ENCODE peak calls at places on chromosomes 13 and 19, in four cellular contexts. C, T, Z and K are unnamed samples.

GRCh38 chr13:87953381-87953780 is 282.2 kb downstream of the SLITRK5 start:
- DNase-seq in Z (no peak), C (no peak), T (no peak), K (no peak)

GRCh38 chr19:6034512-6034911 is 56.6 kb upstream of the RANBP3 start:
- DNase-seq in T (peak), C (no peak), Z (no peak), K (no peak)

GRCh38 chr13:111384441-111385181 is 64.2 kb downstream of the TEX29 start:
- DNase-seq in T (no peak), Z (no peak), C (no peak), K (no peak)

GRCh38 chr13:51905787-51906186 is 44.0 kb downstream of the CCDC70 start:
- DNase-seq in T (no peak), C (no peak), Z (no peak), K (no peak)

GRCh38 chr19:50330365-50331078 is 1.3 kb upstream of the KCNC3 start:
- DNase-seq in Z (no peak), C (peak), T (peak), K (peak)

GRCh38 chr19:50837300-50837699 is 3.9 kb upstream of the KLK15 start:
- DNase-seq in T (no peak), C (no peak), Z (no peak), K (no peak)

GRCh38 chr19:54517483-54517882 is 14.9 kb downstream of the LAIR2 start:
- DNase-seq in C (peak), T (peak), Z (no peak), K (peak)

GRCh38 chr19:5103061-5103701 is 134.3 kb downstream of the KDM4B start:
- DNase-seq in C (no peak), Z (no peak), T (no peak), K (no peak)

GRCh38 chr19:40392894-40393517 is 3.0 kb upstream of the HIPK4 start:
- DNase-seq in T (no peak), Z (no peak), C (no peak), K (no peak)

GRCh38 chr13:34911159-34911558 is 30.9 kb upstream of the NBEA start:
- DNase-seq in T (no peak), C (no peak), Z (no peak), K (no peak)

GRCh38 chr19:50003810-50004419 is 21.3 kb downstream of the VRK3 start:
- DNase-seq in C (peak), T (no peak), Z (peak), K (no peak)

GRCh38 chr19:11381535-11382369 is 2.4 kb downstream of the EPOR start:
- DNase-seq in T (peak), Z (peak), C (no peak), K (peak)

GRCh38 chr13:43258771-43259170 is 235.4 kb downstream of the DNAJC15 start:
- DNase-seq in T (no peak), Z (no peak), C (no peak), K (no peak)

GRCh38 chr13:39895254-39895653 is 239.8 kb downstream of the COG6 start:
- DNase-seq in T (no peak), C (no peak), Z (no peak), K (no peak)

GRCh38 chr13:65034266-65034665 is 2195.9 kb downstream of the PCDH9 start:
- DNase-seq in Z (no peak), C (no peak), T (no peak), K (no peak)

GRCh38 chr19:54684537-54684936 is 21.8 kb downstream of the LILRB4 start:
- DNase-seq in C (peak), Z (no peak), T (no peak), K (peak)

GRCh38 chr13:68439821-68440220 is 1209.7 kb upstream of the PCDH9 start:
- DNase-seq in Z (no peak), T (no peak), C (no peak), K (no peak)

GRCh38 chr13:78608705-78609463 is 5.5 kb upstream of the POU4F1 start:
- DNase-seq in C (no peak), Z (no peak), T (no peak), K (peak)

GRCh38 chr13:79612604-79613003 is 131.6 kb downstream of the NDFIP2 start:
- DNase-seq in Z (no peak), T (no peak), C (no peak), K (no peak)

GRCh38 chr19:51318687-51319675 is 7.5 kb downstream of the IGLON5 start:
- DNase-seq in T (no peak), Z (no peak), C (no peak), K (no peak)

GRCh38 chr13:114319441-114319871 is 5.2 kb downstream of the CHAMP1 start:
- DNase-seq in C (no peak), T (no peak), Z (no peak), K (no peak)

GRCh38 chr13:71864094-71864980 is 2.7 kb downstream of the DACH1 start:
- DNase-seq in T (peak), C (no peak), Z (no peak), K (peak)

GRCh38 chr19:1251503-1252220 is 3.3 kb downstream of the MIDN start:
- DNase-seq in T (no peak), C (no peak), Z (no peak), K (no peak)

GRCh38 chr13:110916671-110917142 is 1.8 kb upstream of the ANKRD10 start:
- DNase-seq in T (no peak), Z (no peak), C (no peak), K (no peak)

GRCh38 chr19:38213911-38214625 is 10.0 kb downstream of the DPF1 start:
- DNase-seq in T (no peak), Z (peak), C (no peak), K (peak)

GRCh38 chr19:47766359-47766620 is 12.2 kb upstream of the SELENOW start:
- DNase-seq in C (no peak), Z (no peak), T (no peak), K (no peak)

GRCh38 chr19:12841094-12841493 is 2.8 kb downstream of the MAST1 start:
- DNase-seq in C (peak), Z (no peak), T (peak), K (peak)

GRCh38 chr13:84997858-84998257 is 801.4 kb downstream of the SLITRK6 start:
- DNase-seq in Z (no peak), C (no peak), T (no peak), K (no peak)

GRCh38 chr19:34261335-34262109 is 7.2 kb downstream of the GARRE1 start:
- DNase-seq in Z (no peak), C (no peak), T (no peak), K (peak)

GRCh38 chr13:94761407-94761806 is 49.1 kb upstream of the SOX21 start:
- DNase-seq in C (no peak), T (no peak), Z (no peak), K (peak)

GRCh38 chr13:104114111-104114510 is 1047.9 kb upstream of the SLC10A2 start:
- DNase-seq in Z (no peak), C (no peak), T (no peak), K (no peak)

GRCh38 chr19:28700176-28700575 is 512.8 kb downstream of the UQCRFS1 start:
- DNase-seq in C (no peak), T (no peak), Z (no peak), K (no peak)

GRCh38 chr13:46184277-46184699 is 2.3 kb upstream of the LCP1 start:
- DNase-seq in C (peak), Z (no peak), T (peak), K (peak)
- TF ChIP-seq CREB1 in C (no peak), Z (peak), T (no peak), K (no peak)

GRCh38 chr19:46719629-46720515 is 3.0 kb upstream of the PRKD2 start:
- DNase-seq in Z (no peak), T (no peak), C (no peak), K (no peak)

GRCh38 chr19:46717716-46718143 is 816 bp upstream of the PRKD2 start:
- DNase-seq in Z (no peak), C (no peak), T (peak), K (no peak)

GRCh38 chr19:46717034-46717715 is at the start of gene PRKD2:
- DNase-seq in T (peak), C (peak), Z (no peak), K (peak)

GRCh38 chr19:46718934-46719551 is 2.1 kb upstream of the PRKD2 start:
- DNase-seq in Z (peak), T (no peak), C (no peak), K (no peak)

DNA sequence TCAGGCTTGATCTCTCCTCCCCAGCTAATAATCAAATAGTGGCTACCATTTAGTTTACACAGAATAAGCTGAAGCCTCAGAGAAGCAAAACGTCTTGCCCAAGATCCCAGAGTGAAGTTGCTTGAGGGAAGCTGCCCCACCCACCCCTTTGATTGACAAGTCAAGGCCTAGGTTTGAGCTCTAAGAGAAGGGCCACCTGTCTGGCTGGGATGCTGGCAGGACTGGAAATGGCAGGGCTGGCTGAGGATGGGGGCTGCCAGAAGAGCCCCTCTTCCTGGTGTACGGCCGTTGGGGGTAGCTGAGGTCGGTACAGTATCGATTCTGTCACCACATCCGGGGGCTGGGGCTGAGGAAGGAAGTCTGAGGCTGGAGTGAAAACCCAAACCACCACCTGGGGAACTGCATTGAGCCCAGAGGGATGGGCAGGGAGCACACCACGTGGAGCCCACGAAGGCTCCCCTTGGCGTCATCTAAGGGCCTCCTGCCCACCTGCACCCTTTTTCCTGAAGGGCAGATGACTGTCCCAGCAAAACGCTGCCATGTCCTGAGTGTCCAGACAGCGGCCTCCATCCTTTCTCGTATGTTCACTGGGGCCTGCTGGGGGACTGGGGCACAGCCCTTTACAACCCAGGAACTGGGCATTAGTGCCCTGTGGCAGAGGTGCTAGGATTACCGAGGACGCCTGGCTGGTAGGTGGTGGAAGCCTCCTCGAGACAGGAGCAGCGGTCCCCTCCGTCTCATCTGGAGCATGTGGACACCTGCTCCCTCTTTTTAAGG is 1.4 kb upstream of the PRKD2 start:
- DNase-seq in C (no peak), Z (peak), T (peak), K (peak)
- TF ChIP-seq POLR2AphosphoS5 in C (no peak), Z (no peak), T (no peak), K (peak)

GRCh38 chr19:7603919-7604318 is 8.3 kb downstream of the CAMSAP3 start:
- DNase-seq in C (no peak), T (no peak), Z (no peak), K (no peak)
- TF ChIP-seq CREB1 in C (no peak), T (no peak), Z (no peak), K (no peak)

GRCh38 chr13:105787518-105788085 is 747.9 kb downstream of the EFNB2 start:
- DNase-seq in T (no peak), C (no peak), Z (no peak), K (no peak)
- TF ChIP-seq POLR2AphosphoS5 in T (no peak), C (no peak), Z (no peak), K (no peak)

GRCh38 chr13:86922936-86923335 is 748.2 kb upstream of the SLITRK5 start:
- DNase-seq in Z (no peak), C (no peak), T (no peak), K (no peak)

GRCh38 chr13:86918682-86919081 is 752.5 kb upstream of the SLITRK5 start:
- DNase-seq in C (no peak), T (no peak), Z (no peak), K (peak)

GRCh38 chr13:86920960-86921359 is 750.2 kb upstream of the SLITRK5 start:
- DNase-seq in C (no peak), Z (no peak), T (no peak), K (no peak)
- TF ChIP-seq CREB1 in C (no peak), Z (no peak), T (no peak), K (no peak)

DNA sequence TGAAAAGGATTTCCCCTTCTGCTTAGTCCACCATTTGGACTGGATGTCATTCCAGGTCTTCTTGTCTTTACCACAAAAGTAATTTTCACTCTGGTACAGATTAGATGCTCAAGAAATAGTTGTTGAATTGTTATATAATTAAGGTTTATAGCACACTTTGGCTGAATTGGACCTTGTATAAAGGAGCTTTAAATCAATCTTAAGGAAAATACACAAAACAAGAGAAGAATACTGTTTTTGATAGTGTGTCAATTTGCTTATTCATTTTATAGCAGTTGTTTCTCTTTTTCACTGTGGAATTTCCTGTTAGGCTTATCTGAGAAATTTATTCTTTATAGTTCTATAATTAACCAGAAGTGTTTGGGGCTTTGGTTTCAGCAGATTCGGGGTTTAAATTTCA is 62.7 kb upstream of the TDRD3 start:
- DNase-seq in Z (no peak), C (no peak), T (no peak), K (no peak)
- TF ChIP-seq POLR2AphosphoS5 in Z (no peak), C (no peak), T (no peak), K (no peak)